ENCODE peak calls at places on chromosome 3, in six cellular contexts. One of them, this sample, is unnamed.

GRCh38 chr3:146222204-146223046 is 28.5 kb downstream of the PLSCR4 start:
- DNase-seq in A549: peak; percentile 87
- DNase-seq in stimulated activated CD8-positive, alpha-beta memory T cell treated with anti-CD3 and anti-CD28 coated beads, Interleukin-15, amount 100 ng/mL, for 24 hours: no peak
- DNase-seq in epithelial cell of esophagus: peak; percentile 35
- DNase-seq in transverse colon: peak; percentile 63
- DNase-seq in A172: no peak
- DNase-seq in this sample: peak; percentile 69

GRCh38 chr3:124383051-124383450 is 347.2 kb upstream of the UMPS start:
- DNase-seq in transverse colon: no peak
- DNase-seq in A172: no peak
- DNase-seq in A549: no peak
- DNase-seq in epithelial cell of esophagus: peak; percentile 95
- DNase-seq in stimulated activated CD8-positive, alpha-beta memory T cell treated with anti-CD3 and anti-CD28 coated beads, Interleukin-15, amount 100 ng/mL, for 24 hours: no peak
- DNase-seq in this sample: no peak

GRCh38 chr3:8730641-8731040 is 3.0 kb upstream of the CAV3 start:
- DNase-seq in stimulated activated CD8-positive, alpha-beta memory T cell treated with anti-CD3 and anti-CD28 coated beads, Interleukin-15, amount 100 ng/mL, for 24 hours: no peak
- DNase-seq in epithelial cell of esophagus: no peak
- DNase-seq in A172: no peak
- DNase-seq in transverse colon: no peak
- DNase-seq in A549: no peak
- DNase-seq in this sample: no peak

GRCh38 chr3:13192471-13193213 is 119.4 kb upstream of the IQSEC1 start:
- DNase-seq in stimulated activated CD8-positive, alpha-beta memory T cell treated with anti-CD3 and anti-CD28 coated beads, Interleukin-15, amount 100 ng/mL, for 24 hours: no peak
- DNase-seq in transverse colon: no peak
- DNase-seq in epithelial cell of esophagus: no peak
- DNase-seq in A549: peak; percentile 24
- DNase-seq in A172: peak; percentile 75
- DNase-seq in this sample: no peak

GRCh38 chr3:8069471-8069870 is 432.2 kb upstream of the LMCD1 start:
- DNase-seq in A172: no peak
- DNase-seq in transverse colon: no peak
- DNase-seq in A549: no peak
- DNase-seq in stimulated activated CD8-positive, alpha-beta memory T cell treated with anti-CD3 and anti-CD28 coated beads, Interleukin-15, amount 100 ng/mL, for 24 hours: no peak
- DNase-seq in epithelial cell of esophagus: peak; percentile 20
- DNase-seq in this sample: no peak

GRCh38 chr3:71690222-71690821 is 34.9 kb downstream of the EIF4E3 start:
- DNase-seq in A549: no peak
- DNase-seq in stimulated activated CD8-positive, alpha-beta memory T cell treated with anti-CD3 and anti-CD28 coated beads, Interleukin-15, amount 100 ng/mL, for 24 hours: no peak
- DNase-seq in epithelial cell of esophagus: peak; percentile 84
- DNase-seq in transverse colon: no peak
- DNase-seq in A172: peak; percentile 49
- DNase-seq in this sample: no peak

GRCh38 chr3:140050977-140051957 is 116.3 kb downstream of the CLSTN2 start:
- DNase-seq in stimulated activated CD8-positive, alpha-beta memory T cell treated with anti-CD3 and anti-CD28 coated beads, Interleukin-15, amount 100 ng/mL, for 24 hours: no peak
- DNase-seq in transverse colon: no peak
- DNase-seq in A549: no peak
- DNase-seq in A172: no peak
- DNase-seq in epithelial cell of esophagus: peak; percentile 8
- DNase-seq in this sample: peak; percentile 21

GRCh38 chr3:134460965-134461364 is 24.8 kb downstream of the ANAPC13 start:
- DNase-seq in stimulated activated CD8-positive, alpha-beta memory T cell treated with anti-CD3 and anti-CD28 coated beads, Interleukin-15, amount 100 ng/mL, for 24 hours: no peak
- DNase-seq in A172: no peak
- DNase-seq in A549: no peak
- DNase-seq in transverse colon: no peak
- DNase-seq in epithelial cell of esophagus: peak; percentile 70
- DNase-seq in this sample: no peak

GRCh38 chr3:126965526-126966080 is 17.3 kb upstream of the PLXNA1 start:
- DNase-seq in A172: no peak
- DNase-seq in transverse colon: no peak
- DNase-seq in stimulated activated CD8-positive, alpha-beta memory T cell treated with anti-CD3 and anti-CD28 coated beads, Interleukin-15, amount 100 ng/mL, for 24 hours: no peak
- DNase-seq in A549: no peak
- DNase-seq in epithelial cell of esophagus: no peak
- DNase-seq in this sample: no peak

GRCh38 chr3:24857945-24858344 is 363.3 kb upstream of the THRB start:
- DNase-seq in transverse colon: no peak
- DNase-seq in A172: no peak
- DNase-seq in epithelial cell of esophagus: no peak
- DNase-seq in stimulated activated CD8-positive, alpha-beta memory T cell treated with anti-CD3 and anti-CD28 coated beads, Interleukin-15, amount 100 ng/mL, for 24 hours: no peak
- DNase-seq in A549: no peak
- DNase-seq in this sample: no peak

GRCh38 chr3:195929452-195929851 is 21.1 kb upstream of the TNK2 start:
- DNase-seq in transverse colon: no peak
- DNase-seq in A172: no peak
- DNase-seq in stimulated activated CD8-positive, alpha-beta memory T cell treated with anti-CD3 and anti-CD28 coated beads, Interleukin-15, amount 100 ng/mL, for 24 hours: no peak
- DNase-seq in A549: no peak
- DNase-seq in epithelial cell of esophagus: no peak
- DNase-seq in this sample: no peak

GRCh38 chr3:171873561-171873960 is 30.4 kb downstream of the TMEM212 start:
- DNase-seq in A172: peak; percentile 88
- DNase-seq in epithelial cell of esophagus: peak; percentile 40
- DNase-seq in stimulated activated CD8-positive, alpha-beta memory T cell treated with anti-CD3 and anti-CD28 coated beads, Interleukin-15, amount 100 ng/mL, for 24 hours: no peak
- DNase-seq in transverse colon: no peak
- DNase-seq in A549: peak; percentile 81
- DNase-seq in this sample: no peak

This sample was measured in HCT116.